ENCODE peak calls at places on chromosomes 1 and 21, in nine cellular contexts. A is nephron progenitor cell, J is tibial nerve, H is type B pancreatic cell, T is WTC11, E is Calu3, F is IMR-90, R is neural progenitor cell, D is H9. X is an unnamed sample.

GRCh38 chr1:67126974-67127373 is 7.8 kb downstream of the C1orf141 start:
- DNase-seq in H (no peak), R (no peak), E (no peak), T (no peak), A (no peak), J (no peak), D (no peak), F (no peak), X (no peak)

GRCh38 chr21:35208810-35209517 is 159.9 kb upstream of the RUNX1 start:
- DNase-seq in A (no peak), R (no peak), E (no peak), T (no peak), J (no peak), F (peak), H (no peak), D (no peak), X (no peak)

GRCh38 chr21:8991088-8991907 is 1530.1 kb upstream of the TPTE start:
- DNase-seq in D (peak), R (no peak), J (no peak), E (peak), H (no peak), F (no peak), T (no peak), A (no peak), X (no peak)

GRCh38 chr1:163315773-163316374 is 5.9 kb upstream of the NUF2 start:
- DNase-seq in T (no peak), J (no peak), R (peak), H (no peak), F (peak), E (peak), D (no peak), A (peak), X (peak)

GRCh38 chr1:3915551-3916121 is 15.6 kb upstream of the C1orf174 start:
- DNase-seq in H (no peak), R (no peak), E (no peak), D (no peak), F (no peak), T (no peak), J (no peak), A (no peak), X (no peak)

GRCh38 chr1:40310983-40311642 is 6.0 kb downstream of the COL9A2 start:
- DNase-seq in R (no peak), E (no peak), T (peak), F (no peak), H (no peak), A (no peak), D (peak), J (no peak), X (no peak)

GRCh38 chr1:104392552-104392951 is 642.9 kb downstream of the AMY1C start:
- DNase-seq in A (no peak), F (no peak), T (no peak), J (no peak), E (no peak), D (no peak), H (no peak), R (no peak), X (no peak)

GRCh38 chr1:30381266-30381665 is 342.1 kb downstream of the MATN1 start:
- DNase-seq in A (no peak), F (no peak), T (no peak), R (no peak), H (no peak), E (no peak), J (no peak), D (no peak), X (no peak)

GRCh38 chr1:181501612-181502011 is 18.3 kb downstream of the CACNA1E start:
- DNase-seq in R (peak), H (no peak), A (no peak), D (no peak), T (no peak), E (no peak), J (no peak), F (no peak), X (no peak)

GRCh38 chr1:193537266-193538003 is 351.0 kb upstream of the B3GALT2 start:
- DNase-seq in T (no peak), F (no peak), J (no peak), D (no peak), A (no peak), E (peak), R (no peak), H (no peak), X (peak)

GRCh38 chr1:46621930-46622329 is 5.3 kb upstream of the MOB3C start:
- DNase-seq in F (no peak), E (no peak), H (no peak), R (no peak), A (no peak), T (no peak), J (no peak), D (no peak), X (no peak)

DNA sequence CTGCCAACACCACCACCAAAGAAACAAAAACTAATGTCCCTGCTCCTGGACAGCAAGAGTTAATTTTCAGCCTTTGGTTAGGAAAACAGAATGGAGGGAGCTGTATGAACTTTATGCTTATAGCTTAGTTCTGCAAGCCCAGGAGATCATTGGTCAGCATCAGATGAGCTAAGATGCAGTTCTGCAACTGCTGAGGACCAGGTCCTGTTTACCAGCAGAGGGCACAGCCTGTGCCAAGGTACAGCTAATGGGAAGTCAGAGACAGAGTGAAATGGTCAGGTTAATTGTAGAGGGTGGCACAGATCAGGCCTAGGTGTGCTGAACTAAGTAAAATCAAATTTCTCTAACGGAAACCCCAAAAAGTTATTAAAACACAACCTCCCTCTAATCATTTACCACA is 161.3 kb downstream of the ROR1 start:
- DNase-seq in E (peak), D (no peak), J (no peak), A (no peak), T (no peak), H (no peak), R (no peak), F (no peak), X (no peak)
- TF ChIP-seq CTCF in E (peak), D (peak), J (no peak), A (peak), T (no peak), H (no peak), R (peak), F (no peak), X (no peak)

GRCh38 chr1:37089750-37090149 is 55.4 kb upstream of the GRIK3 start:
- DNase-seq in T (no peak), D (no peak), A (no peak), H (no peak), J (no peak), F (no peak), E (no peak), R (no peak), X (no peak)

GRCh38 chr1:37090671-37091070 is 56.4 kb upstream of the GRIK3 start:
- DNase-seq in D (no peak), A (no peak), R (no peak), T (no peak), F (no peak), E (no peak), J (no peak), H (no peak), X (no peak)

GRCh38 chr1:37083551-37084119 is 49.3 kb upstream of the GRIK3 start:
- DNase-seq in H (no peak), F (no peak), D (no peak), T (no peak), E (no peak), A (no peak), J (no peak), R (no peak), X (no peak)

GRCh38 chr1:37085393-37085792 is 51.1 kb upstream of the GRIK3 start:
- DNase-seq in E (no peak), F (no peak), A (no peak), R (peak), D (peak), H (no peak), J (no peak), T (peak), X (no peak)
- TF ChIP-seq CTCF in E (peak), F (no peak), A (peak), R (peak), D (peak), H (peak), J (no peak), T (peak), X (no peak)

GRCh38 chr1:9402256-9402616 is 109.5 kb downstream of the SPSB1 start:
- DNase-seq in E (no peak), A (no peak), T (no peak), D (no peak), J (no peak), R (no peak), F (no peak), H (no peak), X (no peak)

GRCh38 chr1:9402717-9403116 is 110.0 kb downstream of the SPSB1 start:
- DNase-seq in H (no peak), T (no peak), E (no peak), A (no peak), D (no peak), R (no peak), J (no peak), F (no peak), X (no peak)

GRCh38 chr1:9404117-9404516 is 111.4 kb downstream of the SPSB1 start:
- DNase-seq in H (no peak), E (no peak), T (no peak), D (no peak), R (no peak), F (no peak), A (no peak), J (no peak), X (no peak)

GRCh38 chr1:9406111-9406510 is 113.4 kb downstream of the SPSB1 start:
- DNase-seq in T (no peak), D (no peak), J (no peak), R (no peak), H (no peak), F (no peak), E (no peak), A (no peak), X (peak)

GRCh38 chr1:9404541-9404940 is 111.8 kb downstream of the SPSB1 start:
- DNase-seq in A (no peak), H (no peak), D (no peak), F (no peak), E (no peak), T (no peak), R (no peak), J (no peak), X (no peak)
- TF ChIP-seq CTCF in A (no peak), H (no peak), D (no peak), F (no peak), E (no peak), T (no peak), R (no peak), J (no peak), X (no peak)

DNA sequence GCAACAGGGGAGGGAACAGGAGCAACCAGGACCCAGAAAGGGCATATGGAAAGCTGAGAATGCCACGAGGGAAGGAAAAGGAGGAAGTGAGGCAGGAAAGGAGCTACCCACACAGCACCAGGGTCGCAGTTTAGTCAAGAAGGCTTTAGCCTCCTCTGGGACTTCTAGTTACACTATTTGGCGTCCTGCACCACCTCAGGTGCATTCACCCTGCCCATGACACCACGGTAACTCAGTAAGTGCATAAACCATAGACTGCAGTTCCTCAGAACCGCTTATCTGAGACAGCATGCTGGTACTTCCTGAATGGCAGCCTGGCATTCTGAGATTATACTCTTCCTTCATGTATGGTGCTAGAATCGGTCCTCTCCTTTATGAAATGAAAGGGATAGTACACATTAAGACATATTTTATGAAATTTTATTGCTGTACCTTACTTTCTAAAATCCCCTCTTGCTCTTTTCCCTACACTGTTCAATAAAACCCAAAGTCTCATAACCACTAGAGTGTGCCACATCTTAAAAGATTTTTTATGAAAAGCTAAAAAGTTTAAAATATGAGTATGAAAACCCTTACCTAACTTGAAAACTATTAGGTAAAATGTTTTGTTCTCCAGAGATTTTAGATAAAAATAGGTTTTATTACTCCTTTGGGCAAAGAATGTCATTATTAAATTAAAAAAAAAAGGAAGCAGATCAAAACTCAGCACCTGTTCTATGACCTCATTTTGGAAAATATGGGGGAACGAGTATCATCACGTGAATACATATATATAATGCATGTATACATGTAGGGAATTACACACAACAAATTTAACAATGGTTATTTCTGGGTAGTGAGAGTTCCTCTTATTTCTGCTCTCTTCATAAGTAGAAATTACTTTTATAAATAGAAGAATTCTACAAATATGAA is 67.3 kb downstream of the VAV3 start:
- DNase-seq in F (no peak), J (no peak), E (no peak), D (no peak), T (no peak), H (no peak), A (no peak), R (no peak), X (no peak)
- TF ChIP-seq CTCF in F (no peak), J (no peak), E (no peak), D (no peak), T (no peak), H (no peak), A (no peak), R (no peak), X (no peak)

DNA sequence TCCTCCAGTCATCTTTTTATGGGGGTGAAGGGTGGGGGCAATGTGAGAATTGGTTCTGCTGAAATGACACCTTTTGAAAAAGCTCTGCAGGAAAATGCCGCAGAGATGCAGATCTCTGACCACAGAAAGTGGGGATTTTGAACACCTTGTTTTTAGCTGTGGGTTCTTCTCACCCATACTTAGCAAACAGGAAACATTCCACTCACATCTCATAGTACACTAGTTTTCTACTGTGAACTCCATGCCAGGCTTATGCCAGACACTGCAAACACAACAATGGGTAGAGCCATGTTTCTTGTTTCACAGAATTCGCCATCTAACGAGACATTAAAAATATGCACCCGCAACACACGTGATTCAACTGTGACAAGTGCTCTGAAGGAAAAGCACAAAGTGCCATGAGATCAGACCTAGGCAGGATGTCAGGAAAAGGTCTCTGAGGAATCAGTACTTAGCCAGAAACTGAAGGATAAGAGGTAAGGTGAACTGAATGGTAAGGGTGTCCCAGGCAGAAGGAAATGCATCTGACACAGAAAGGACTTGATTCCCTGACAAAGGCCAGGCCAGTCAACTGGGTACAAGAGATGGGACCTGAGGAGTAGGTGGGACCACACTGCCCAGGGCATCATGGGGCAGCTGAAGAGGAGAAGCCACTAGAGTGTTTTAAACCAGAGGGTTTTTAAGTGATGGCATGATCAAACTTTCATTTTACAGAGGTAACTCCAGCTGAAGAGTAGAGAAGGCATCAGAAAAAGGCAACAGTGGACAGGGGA is 83.8 kb upstream of the JAK1 start:
- DNase-seq in T (no peak), E (no peak), H (no peak), J (no peak), R (no peak), F (no peak), A (no peak), D (no peak), X (no peak)
- TF ChIP-seq CTCF in T (no peak), E (no peak), H (no peak), J (no peak), R (no peak), F (no peak), A (no peak), D (no peak), X (no peak)

GRCh38 chr1:27752372-27752771 is 20.6 kb upstream of the STX12 start:
- DNase-seq in E (no peak), D (no peak), T (no peak), H (no peak), F (peak), J (no peak), R (no peak), A (no peak), X (no peak)
- TF ChIP-seq CTCF in E (no peak), D (no peak), T (no peak), H (no peak), F (no peak), J (no peak), R (no peak), A (no peak), X (no peak)

DNA sequence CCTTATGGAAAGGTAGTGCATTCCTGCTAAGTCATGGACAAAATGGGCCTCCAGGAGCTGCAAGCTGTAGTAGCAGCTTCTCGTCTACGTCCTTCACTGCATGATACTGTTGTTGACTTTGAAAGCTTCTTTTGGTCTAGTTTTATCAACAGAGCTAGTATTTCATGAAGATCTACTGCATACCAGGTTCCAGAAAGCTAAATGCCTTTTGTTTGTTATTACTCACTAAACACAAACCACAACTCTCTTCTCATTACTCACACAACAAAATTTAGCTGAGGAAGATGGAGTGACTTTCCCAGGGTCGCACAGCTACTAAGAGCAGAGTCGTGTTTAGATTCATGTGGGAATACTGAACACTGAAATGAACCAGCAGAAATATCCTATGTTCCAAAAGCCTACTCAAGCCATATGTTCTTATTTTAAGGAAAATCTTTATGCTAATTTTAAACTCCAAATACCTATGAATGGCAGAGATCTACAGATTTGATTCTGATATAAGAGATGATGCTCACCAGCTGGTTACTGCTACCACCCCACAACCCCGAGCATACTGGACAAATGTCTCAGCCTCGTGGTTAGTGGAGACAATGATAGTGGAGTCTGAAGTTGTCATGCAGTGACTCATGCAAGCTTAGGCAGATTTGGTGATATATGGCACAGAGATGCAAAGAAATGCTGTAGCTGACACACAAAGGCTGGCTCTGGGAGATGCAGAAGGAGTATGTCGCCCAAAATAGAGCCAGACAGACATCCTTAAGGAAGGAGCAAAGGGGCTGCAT is 20.6 kb downstream of the PGBD2 start:
- DNase-seq in A (no peak), F (peak), T (no peak), H (no peak), D (no peak), R (no peak), J (no peak), E (no peak), X (peak)
- TF ChIP-seq CTCF in A (no peak), F (no peak), T (no peak), H (no peak), D (no peak), R (no peak), J (no peak), E (no peak), X (no peak)